ENCODE peak calls at places on chromosomes 12 and 14, in four cellular contexts. One of them, this sample, is unnamed.

GRCh38 chr12:123153906-123154305 is 3.0 kb upstream of the PITPNM2 start:
- DNase-seq in K562: no peak
- DNase-seq in HCT116: no peak
- DNase-seq in HepG2: no peak
- DNase-seq in this sample: no peak

GRCh38 chr14:56854325-56854724 is 44.0 kb upstream of the OTX2 start:
- DNase-seq in HepG2: no peak
- DNase-seq in K562: no peak
- DNase-seq in HCT116: no peak
- DNase-seq in this sample: no peak

GRCh38 chr14:91113829-91114078 is at the start of gene DGLUCY:
- DNase-seq in HepG2: no peak
- DNase-seq in HCT116: no peak
- DNase-seq in K562: no peak
- DNase-seq in this sample: no peak

GRCh38 chr12:12890815-12891645 is at the start of gene GPRC5A:
- DNase-seq in K562: peak
- DNase-seq in HepG2: peak
- DNase-seq in HCT116: peak
- DNase-seq in this sample: peak

GRCh38 chr12:50764861-50765324 is 992 bp downstream of the ATF1 start:
- DNase-seq in HCT116: no peak
- DNase-seq in HepG2: peak
- DNase-seq in K562: no peak
- DNase-seq in this sample: no peak

GRCh38 chr14:98144964-98145363 is 1127.0 kb downstream of the BCL11B start:
- DNase-seq in K562: no peak
- DNase-seq in HepG2: no peak
- DNase-seq in HCT116: no peak
- DNase-seq in this sample: no peak

GRCh38 chr12:12992418-12993175 is 7.5 kb downstream of the HEBP1 start:
- DNase-seq in HepG2: peak
- DNase-seq in K562: no peak
- DNase-seq in HCT116: no peak
- DNase-seq in this sample: no peak

GRCh38 chr14:34766611-34767010 is 52.2 kb upstream of the CFL2 start:
- DNase-seq in K562: no peak
- DNase-seq in HCT116: no peak
- DNase-seq in HepG2: no peak
- DNase-seq in this sample: no peak

GRCh38 chr14:69685716-69686115 is 74.3 kb downstream of the SUSD6 start:
- DNase-seq in HepG2: peak
- DNase-seq in K562: no peak
- DNase-seq in HCT116: no peak
- DNase-seq in this sample: no peak

GRCh38 chr12:67082221-67082620 is 186.9 kb upstream of the CAND1 start:
- DNase-seq in HCT116: no peak
- DNase-seq in K562: no peak
- DNase-seq in HepG2: no peak
- DNase-seq in this sample: no peak

GRCh38 chr14:55115433-55115832 is 13.6 kb upstream of the LGALS3 start:
- DNase-seq in HepG2: no peak
- DNase-seq in HCT116: no peak
- DNase-seq in K562: no peak
- DNase-seq in this sample: no peak

GRCh38 chr14:92539875-92540274 is 26.3 kb downstream of the RIN3 start:
- DNase-seq in HCT116: no peak
- DNase-seq in K562: no peak
- DNase-seq in HepG2: no peak
- DNase-seq in this sample: no peak

GRCh38 chr14:37027188-37027824 is 145.1 kb downstream of the SLC25A21 start:
- DNase-seq in HepG2: no peak
- DNase-seq in K562: no peak
- DNase-seq in HCT116: no peak
- DNase-seq in this sample: no peak

GRCh38 chr12:123908884-123909807 is 63.5 kb downstream of the CCDC92 start:
- DNase-seq in K562: no peak
- DNase-seq in HepG2: no peak
- DNase-seq in HCT116: no peak
- DNase-seq in this sample: no peak

GRCh38 chr14:70254476-70254961 is 65.8 kb upstream of the SLC8A3 start:
- DNase-seq in K562: peak
- DNase-seq in HepG2: peak
- DNase-seq in HCT116: no peak
- DNase-seq in this sample: no peak

GRCh38 chr12:47231456-47231855 is 151.7 kb upstream of the AMIGO2 start:
- DNase-seq in HCT116: no peak
- DNase-seq in K562: no peak
- DNase-seq in HepG2: no peak
- DNase-seq in this sample: no peak

GRCh38 chr12:94849411-94849976 is 154.0 kb downstream of the NDUFA12 start:
- DNase-seq in K562: no peak
- DNase-seq in HepG2: no peak
- DNase-seq in HCT116: no peak
- DNase-seq in this sample: no peak

GRCh38 chr12:1083888-1084262 is 92.9 kb downstream of the ERC1 start:
- DNase-seq in K562: no peak
- DNase-seq in HCT116: no peak
- DNase-seq in HepG2: peak
- DNase-seq in this sample: no peak

GRCh38 chr12:112188130-112188830 is 62.9 kb downstream of the TRAFD1 start:
- DNase-seq in K562: no peak
- DNase-seq in HCT116: no peak
- DNase-seq in HepG2: no peak
- DNase-seq in this sample: no peak

GRCh38 chr14:64770751-64771150 is 66.5 kb downstream of the PLEKHG3 start:
- DNase-seq in HepG2: no peak
- DNase-seq in K562: no peak
- DNase-seq in HCT116: no peak
- DNase-seq in this sample: no peak

GRCh38 chr12:107435520-107435919 is 250.1 kb upstream of the PWP1 start:
- DNase-seq in K562: no peak
- DNase-seq in HCT116: no peak
- DNase-seq in HepG2: no peak
- DNase-seq in this sample: no peak

GRCh38 chr14:59254146-59254910 is 65.9 kb downstream of the DAAM1 start:
- DNase-seq in HepG2: no peak
- DNase-seq in HCT116: no peak
- DNase-seq in K562: no peak
- DNase-seq in this sample: no peak

GRCh38 chr12:48185181-48185919 is 1.9 kb downstream of the CCDC184 start:
- DNase-seq in K562: no peak
- DNase-seq in HepG2: no peak
- DNase-seq in HCT116: no peak
- DNase-seq in this sample: no peak

GRCh38 chr14:92253381-92253894 is 69.5 kb upstream of the SLC24A4 start:
- DNase-seq in HepG2: no peak
- DNase-seq in HCT116: no peak
- DNase-seq in K562: no peak
- DNase-seq in this sample: no peak

GRCh38 chr14:104546021-104546491 is 33.5 kb upstream of the C14orf180 start:
- DNase-seq in HepG2: no peak
- DNase-seq in K562: no peak
- DNase-seq in HCT116: no peak
- DNase-seq in this sample: no peak

GRCh38 chr14:42095155-42095554 is 488.5 kb downstream of the LRFN5 start:
- DNase-seq in HepG2: no peak
- DNase-seq in K562: no peak
- DNase-seq in HCT116: no peak
- DNase-seq in this sample: no peak

GRCh38 chr12:121061831-121062230 is 22.8 kb upstream of the OASL start:
- DNase-seq in K562: no peak
- DNase-seq in HCT116: peak
- DNase-seq in HepG2: peak
- DNase-seq in this sample: no peak
- TF ChIP-seq TCF7L2 in K562: no peak
- TF ChIP-seq TCF7L2 in HCT116: no peak
- TF ChIP-seq TCF7L2 in HepG2: no peak
- TF ChIP-seq TCF7L2 in this sample: no peak

GRCh38 chr14:20413785-20414117 is 450 bp upstream of the TEP1 start:
- DNase-seq in HepG2: no peak
- DNase-seq in HCT116: no peak
- DNase-seq in K562: no peak
- DNase-seq in this sample: no peak
- TF ChIP-seq TCF7L2 in HepG2: no peak
- TF ChIP-seq TCF7L2 in HCT116: no peak
- TF ChIP-seq TCF7L2 in K562: no peak
- TF ChIP-seq TCF7L2 in this sample: no peak

GRCh38 chr12:23954332-23954731 is 4.9 kb upstream of the SOX5 start:
- DNase-seq in HepG2: no peak
- DNase-seq in HCT116: no peak
- DNase-seq in K562: no peak
- DNase-seq in this sample: no peak
- TF ChIP-seq TCF7L2 in HepG2: no peak
- TF ChIP-seq TCF7L2 in HCT116: no peak
- TF ChIP-seq TCF7L2 in K562: no peak
- TF ChIP-seq TCF7L2 in this sample: no peak

GRCh38 chr14:31943861-31944255 is 133.2 kb upstream of the ARHGAP5 start:
- DNase-seq in HCT116: no peak
- DNase-seq in K562: no peak
- DNase-seq in HepG2: no peak
- DNase-seq in this sample: no peak
- TF ChIP-seq TCF7L2 in HCT116: no peak
- TF ChIP-seq TCF7L2 in K562: no peak
- TF ChIP-seq TCF7L2 in HepG2: no peak
- TF ChIP-seq TCF7L2 in this sample: no peak

GRCh38 chr12:31599053-31599452 is 8.1 kb upstream of the DENND5B start:
- DNase-seq in HCT116: no peak
- DNase-seq in HepG2: no peak
- DNase-seq in K562: no peak
- DNase-seq in this sample: no peak
- TF ChIP-seq TCF7L2 in HCT116: no peak
- TF ChIP-seq TCF7L2 in HepG2: no peak
- TF ChIP-seq TCF7L2 in K562: no peak
- TF ChIP-seq TCF7L2 in this sample: no peak

DNA sequence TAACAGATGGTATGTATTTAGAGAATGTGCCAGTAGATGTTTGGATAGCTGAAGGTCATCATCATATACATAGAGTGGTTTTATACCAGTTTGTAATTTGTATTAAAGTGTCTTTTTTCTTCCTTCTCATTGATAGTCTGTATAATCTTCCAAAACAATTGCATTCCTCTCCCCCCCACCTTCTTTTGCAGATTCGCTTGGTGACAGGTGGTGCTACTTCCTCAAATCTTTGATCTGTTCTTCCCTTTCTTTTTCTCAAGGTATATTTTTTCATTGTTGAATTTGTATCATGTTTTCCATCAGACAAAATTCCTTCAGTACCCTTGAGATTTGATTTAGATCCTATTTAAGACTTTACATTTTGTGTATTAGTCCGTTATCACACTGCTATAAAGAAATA is 15.0 kb downstream of the TBC1D15 start:
- DNase-seq in HCT116: no peak
- DNase-seq in K562: no peak
- DNase-seq in HepG2: no peak
- DNase-seq in this sample: no peak
- TF ChIP-seq TCF7L2 in HCT116: no peak
- TF ChIP-seq TCF7L2 in K562: no peak
- TF ChIP-seq TCF7L2 in HepG2: no peak
- TF ChIP-seq TCF7L2 in this sample: no peak

DNA sequence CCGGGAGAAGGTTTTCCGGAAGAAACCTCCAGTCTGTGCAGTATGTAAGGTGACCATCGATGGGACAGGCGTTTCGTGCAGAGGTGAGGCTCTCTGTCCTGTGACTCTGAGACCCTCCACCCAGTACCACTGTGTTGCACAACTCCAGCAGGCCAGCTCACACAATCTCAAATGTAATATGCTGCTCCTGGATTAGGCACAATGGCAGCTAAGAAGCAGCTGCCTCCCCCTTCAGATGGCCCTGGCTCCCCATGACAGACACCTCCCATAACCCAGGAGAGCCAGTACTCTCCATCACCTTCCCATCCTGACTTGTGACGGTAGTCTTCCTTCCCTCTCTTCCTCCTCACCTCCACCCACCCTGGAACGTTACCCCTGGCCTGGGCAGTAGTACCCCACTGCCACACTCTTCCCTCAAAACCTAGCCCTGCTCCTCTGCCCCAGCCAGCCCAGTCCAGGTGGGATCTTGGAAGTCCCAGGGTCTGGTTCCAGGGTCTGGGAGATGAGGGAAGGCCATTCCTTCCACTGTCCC is 2.1 kb downstream of the TNS2 start:
- DNase-seq in HCT116: no peak
- DNase-seq in HepG2: no peak
- DNase-seq in K562: no peak
- DNase-seq in this sample: no peak
- TF ChIP-seq TCF7L2 in HCT116: no peak
- TF ChIP-seq TCF7L2 in HepG2: no peak
- TF ChIP-seq TCF7L2 in K562: no peak
- TF ChIP-seq TCF7L2 in this sample: no peak

GRCh38 chr12:59405992-59406391 is 189.8 kb upstream of the SLC16A7 start:
- DNase-seq in K562: no peak
- DNase-seq in HepG2: no peak
- DNase-seq in HCT116: no peak
- DNase-seq in this sample: no peak

GRCh38 chr12:59404109-59404650 is 191.6 kb upstream of the SLC16A7 start:
- DNase-seq in HCT116: no peak
- DNase-seq in HepG2: no peak
- DNase-seq in K562: no peak
- DNase-seq in this sample: no peak

GRCh38 chr12:59401862-59402261 is 194.0 kb upstream of the SLC16A7 start:
- DNase-seq in HCT116: no peak
- DNase-seq in HepG2: no peak
- DNase-seq in K562: no peak
- DNase-seq in this sample: no peak

GRCh38 chr12:59407799-59408198 is 188.0 kb upstream of the SLC16A7 start:
- DNase-seq in HCT116: no peak
- DNase-seq in K562: no peak
- DNase-seq in HepG2: no peak
- DNase-seq in this sample: no peak

GRCh38 chr12:59403259-59403932 is 192.4 kb upstream of the SLC16A7 start:
- DNase-seq in K562: no peak
- DNase-seq in HCT116: peak
- DNase-seq in HepG2: peak
- DNase-seq in this sample: peak
- TF ChIP-seq TCF7L2 in K562: no peak
- TF ChIP-seq TCF7L2 in HCT116: no peak
- TF ChIP-seq TCF7L2 in HepG2: no peak
- TF ChIP-seq TCF7L2 in this sample: no peak